ENCODE peak calls at places on chromosomes 2 and 18, in seven cellular contexts. D, T, K, P, H, O and N are unnamed samples.

GRCh38 chr2:165293439-165294420 is 54.5 kb downstream of the SCN2A start:
- DNase-seq in K (peak), D (peak), H (peak), O (peak), P (peak), T (peak), N (peak)

GRCh38 chr18:48938827-48939367 is 11.9 kb downstream of the SMAD7 start:
- DNase-seq in D (no peak), H (no peak), O (no peak), T (no peak), P (no peak), K (no peak), N (no peak)

GRCh38 chr2:241546771-241547498 is 11.6 kb upstream of the BOK start:
- DNase-seq in K (no peak), D (no peak), P (peak), O (peak), T (no peak), H (peak), N (no peak)

GRCh38 chr2:232870766-232871371 is 805 bp downstream of the SNORC start:
- DNase-seq in P (no peak), O (no peak), D (no peak), H (no peak), T (no peak), K (no peak), N (no peak)

GRCh38 chr2:45968946-45969584 is 317.6 kb downstream of the PRKCE start:
- DNase-seq in H (no peak), K (no peak), O (peak), T (no peak), P (no peak), D (no peak), N (no peak)

GRCh38 chr18:62833494-62833893 is 118.2 kb downstream of the PHLPP1 start:
- DNase-seq in P (no peak), T (no peak), O (no peak), K (no peak), H (no peak), D (no peak), N (no peak)

GRCh38 chr2:158841839-158842238 is 46.7 kb downstream of the DAPL1 start:
- DNase-seq in H (no peak), P (no peak), O (no peak), K (no peak), D (no peak), T (no peak), N (no peak)

GRCh38 chr2:150994041-150994440 is 267.6 kb downstream of the RBM43 start:
- DNase-seq in H (no peak), D (no peak), K (no peak), O (peak), T (no peak), P (no peak), N (no peak)

GRCh38 chr2:69789129-69789528 is 40.3 kb upstream of the GMCL1 start:
- DNase-seq in D (no peak), H (no peak), O (peak), P (peak), K (no peak), T (no peak), N (no peak)

GRCh38 chr2:174892546-174892945 is 112.6 kb downstream of the CHN1 start:
- DNase-seq in O (no peak), P (no peak), D (no peak), T (no peak), K (no peak), H (no peak), N (no peak)

GRCh38 chr2:220434365-220434764 is 806.9 kb downstream of the SLC4A3 start:
- DNase-seq in P (no peak), T (no peak), D (no peak), K (no peak), H (no peak), O (peak), N (no peak)

GRCh38 chr2:241857572-241858121 is 1.0 kb downstream of the PDCD1 start:
- DNase-seq in P (no peak), H (no peak), D (no peak), O (no peak), T (no peak), K (no peak), N (no peak)

GRCh38 chr2:64525323-64525625 is 1.1 kb downstream of the AFTPH start:
- DNase-seq in O (no peak), D (peak), K (peak), P (peak), T (peak), H (peak), N (no peak)

GRCh38 chr18:621181-621580 is 24.4 kb downstream of the CLUL1 start:
- DNase-seq in T (no peak), D (no peak), K (no peak), H (no peak), P (no peak), O (no peak), N (no peak)

GRCh38 chr2:55598056-55598795 is 19.2 kb downstream of the PPP4R3B start:
- DNase-seq in O (no peak), H (no peak), K (no peak), D (no peak), T (no peak), P (no peak), N (no peak)

GRCh38 chr18:34352385-34353163 is 127.9 kb upstream of the NOL4 start:
- DNase-seq in P (peak), O (no peak), H (peak), D (no peak), T (no peak), K (no peak), N (no peak)

GRCh38 chr2:182827182-182827879 is 39.1 kb downstream of the FRZB start:
- DNase-seq in H (peak), P (no peak), O (no peak), K (no peak), T (no peak), D (no peak), N (no peak)

GRCh38 chr2:173972165-173972564 is 7.0 kb upstream of the SP3 start:
- DNase-seq in O (no peak), P (no peak), H (no peak), K (no peak), D (no peak), T (no peak), N (no peak)

GRCh38 chr18:3209859-3210569 is 9.8 kb downstream of the MYOM1 start:
- DNase-seq in D (peak), T (no peak), K (no peak), H (no peak), O (no peak), P (no peak), N (no peak)

GRCh38 chr2:56376699-56377665 is 193.2 kb downstream of the CCDC85A start:
- DNase-seq in K (no peak), O (no peak), P (no peak), D (no peak), T (no peak), H (no peak), N (no peak)

GRCh38 chr2:199696048-199696447 is 154.9 kb downstream of the FTCDNL1 start:
- DNase-seq in K (no peak), P (no peak), T (no peak), H (no peak), D (no peak), O (no peak), N (no peak)

GRCh38 chr2:88250402-88250801 is 80.3 kb downstream of the THNSL2 start:
- DNase-seq in T (no peak), P (no peak), O (no peak), D (no peak), K (no peak), H (no peak), N (no peak)

GRCh38 chr2:223811757-223812156 is 25.6 kb downstream of the AP1S3 start:
- DNase-seq in H (no peak), O (no peak), D (no peak), T (no peak), P (no peak), K (no peak), N (no peak)

GRCh38 chr2:39981877-39982276 is 202.8 kb upstream of the THUMPD2 start:
- DNase-seq in D (no peak), T (no peak), O (no peak), K (no peak), P (no peak), H (no peak), N (no peak)

GRCh38 chr2:157107460-157107859 is 150.0 kb upstream of the GALNT5 start:
- DNase-seq in K (no peak), O (no peak), D (no peak), P (no peak), T (no peak), H (no peak), N (no peak)

GRCh38 chr2:97851172-97851571 is 137.8 kb downstream of the ZAP70 start:
- DNase-seq in H (no peak), P (no peak), D (no peak), O (no peak), K (no peak), T (no peak), N (no peak)

GRCh38 chr2:155298001-155298400 is 599.5 kb downstream of the KCNJ3 start:
- DNase-seq in K (no peak), P (no peak), D (no peak), H (no peak), O (no peak), T (no peak), N (no peak)

GRCh38 chr18:9987355-9987754 is 73.5 kb downstream of the VAPA start:
- DNase-seq in D (no peak), T (no peak), O (no peak), H (no peak), P (no peak), K (no peak), N (no peak)

GRCh38 chr2:139366659-139367058 is 586.5 kb upstream of the NXPH2 start:
- DNase-seq in H (no peak), P (no peak), O (no peak), D (no peak), T (no peak), K (no peak), N (no peak)

GRCh38 chr2:216621292-216621691 is 11.9 kb upstream of the IGFBP2 start:
- DNase-seq in P (no peak), D (no peak), T (no peak), K (no peak), O (no peak), H (no peak), N (no peak)

GRCh38 chr2:11129598-11130449 is 25.4 kb upstream of the SLC66A3 start:
- DNase-seq in O (no peak), T (peak), H (no peak), D (peak), P (peak), K (no peak), N (peak)

GRCh38 chr2:71603311-71603794 is 150.0 kb downstream of the DYSF start:
- DNase-seq in D (no peak), H (no peak), K (no peak), T (no peak), O (no peak), P (no peak), N (no peak)

GRCh38 chr2:47172156-47172921 is 17.2 kb upstream of the STPG4 start:
- DNase-seq in T (no peak), K (no peak), P (no peak), O (no peak), H (no peak), D (no peak), N (no peak)

GRCh38 chr2:240596080-240596460 is 9.5 kb downstream of the CAPN10 start:
- DNase-seq in K (no peak), O (no peak), P (no peak), T (no peak), H (no peak), D (no peak), N (no peak)